ENCODE peak calls at places on chromosomes 2 and 18, in four cellular contexts. Y is HepG2, D is Panc1, B is HCT116. S is an unnamed sample.

GRCh38 chr2:200467806-200468686 is 41.8 kb downstream of the KCTD18 start:
- DNase-seq in Y (no peak), D (no peak), B (no peak), S (no peak)

GRCh38 chr2:177738461-177739234 is 333.9 kb downstream of the PDE11A start:
- DNase-seq in Y (no peak), D (no peak), B (no peak), S (no peak)

GRCh38 chr2:220228310-220229006 is 601.0 kb downstream of the SLC4A3 start:
- DNase-seq in Y (peak), D (peak), B (peak), S (no peak)

GRCh38 chr2:85255813-85256581 is 71.8 kb downstream of the TGOLN2 start:
- DNase-seq in Y (peak), D (no peak), B (no peak), S (no peak)

GRCh38 chr2:124810132-124810531 is 785.0 kb downstream of the CNTNAP5 start:
- DNase-seq in Y (peak), D (no peak), B (no peak), S (no peak)

GRCh38 chr2:123103902-123104301 is 921.2 kb upstream of the CNTNAP5 start:
- DNase-seq in Y (no peak), D (no peak), B (no peak), S (no peak)

GRCh38 chr2:56234241-56234640 is 50.5 kb downstream of the CCDC85A start:
- DNase-seq in Y (no peak), D (no peak), B (no peak), S (no peak)

GRCh38 chr18:8792688-8793316 is 87.4 kb downstream of the MTCL1 start:
- DNase-seq in Y (peak), D (no peak), B (no peak), S (no peak)

GRCh38 chr18:5305835-5306234 is 10.3 kb upstream of the ZBTB14 start:
- DNase-seq in Y (no peak), D (no peak), B (no peak), S (no peak)

GRCh38 chr2:150062416-150062815 is 425.1 kb downstream of the RND3 start:
- DNase-seq in Y (no peak), D (no peak), B (no peak), S (no peak)

GRCh38 chr2:31082002-31082401 is 56.2 kb downstream of the GALNT14 start:
- DNase-seq in Y (no peak), D (no peak), B (no peak), S (no peak)

GRCh38 chr2:163733301-163733938 is 2.4 kb downstream of the FIGN start:
- DNase-seq in Y (no peak), D (no peak), B (no peak), S (no peak)

GRCh38 chr2:68214381-68214780 is 38.0 kb downstream of the PPP3R1 start:
- DNase-seq in Y (no peak), D (no peak), B (no peak), S (no peak)

GRCh38 chr2:48248251-48248933 is 281.6 kb upstream of the STON1 start:
- DNase-seq in Y (peak), D (peak), B (peak), S (peak)

GRCh38 chr2:232773815-232774214 is 2.5 kb downstream of the KCNJ13 start:
- DNase-seq in Y (no peak), D (no peak), B (no peak), S (no peak)

GRCh38 chr18:80231151-80231550 is 16.2 kb downstream of the PARD6G start:
- DNase-seq in Y (no peak), D (no peak), B (no peak), S (no peak)

GRCh38 chr18:35027206-35027605 is 14.0 kb upstream of the MAPRE2 start:
- DNase-seq in Y (no peak), D (no peak), B (no peak), S (no peak)

GRCh38 chr2:235501663-235502009 is 7.8 kb downstream of the AGAP1 start:
- DNase-seq in Y (no peak), D (no peak), B (no peak), S (no peak)

GRCh38 chr18:79258447-79258846 is 137.3 kb upstream of the NFATC1 start:
- DNase-seq in Y (no peak), D (no peak), B (no peak), S (peak)

GRCh38 chr2:9004338-9005204 is 1.1 kb upstream of the MBOAT2 start:
- DNase-seq in Y (no peak), D (no peak), B (no peak), S (peak)

GRCh38 chr2:26666671-26667070 is 25.5 kb upstream of the CIB4 start:
- DNase-seq in Y (no peak), D (no peak), B (no peak), S (no peak)

GRCh38 chr2:97728091-97728596 is 14.8 kb downstream of the ZAP70 start:
- DNase-seq in Y (no peak), D (no peak), B (no peak), S (no peak)

GRCh38 chr2:217852812-217853211 is 150.0 kb downstream of the TNS1 start:
- DNase-seq in Y (no peak), D (no peak), B (no peak), S (no peak)

DNA sequence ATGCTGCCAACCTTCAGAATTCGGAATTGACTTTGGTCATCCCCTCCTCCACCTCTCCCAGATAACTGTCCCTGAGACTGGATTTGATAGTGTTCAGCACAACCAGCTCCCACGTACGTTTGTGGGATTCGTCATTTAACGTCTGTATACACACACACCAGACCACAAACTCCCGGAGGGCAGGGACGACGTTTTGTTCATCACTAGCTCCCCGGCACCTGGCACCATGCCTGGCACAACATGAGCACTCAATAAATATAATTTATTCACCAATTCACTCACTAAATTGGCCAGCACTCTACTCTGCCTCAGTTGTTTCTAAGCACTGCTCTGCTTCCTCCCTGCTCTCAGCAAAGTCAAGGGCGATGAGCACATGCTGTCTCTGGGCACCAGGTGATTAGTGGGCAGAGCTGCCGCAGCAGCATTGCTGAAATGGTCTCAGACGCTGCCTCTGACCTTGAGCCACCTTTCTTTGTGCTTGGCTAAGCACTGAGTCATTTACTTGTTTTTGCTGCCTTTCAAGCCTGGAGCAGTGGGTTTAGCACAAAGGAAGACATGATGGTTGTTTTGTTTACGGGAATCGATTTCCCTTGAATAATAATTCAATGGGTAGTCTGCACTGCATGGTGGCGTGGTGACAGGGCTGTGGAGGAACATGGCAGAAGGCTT is 19.3 kb upstream of the LOXHD1 start:
- DNase-seq in Y (no peak), D (peak), B (no peak), S (no peak)
- TF ChIP-seq TCF7L2 in Y (no peak), D (peak), B (no peak), S (no peak)

GRCh38 chr2:216536725-216537124 is 38.1 kb downstream of the RPL37A start:
- DNase-seq in Y (no peak), D (no peak), B (no peak), S (no peak)

GRCh38 chr2:216533504-216534068 is 34.9 kb downstream of the RPL37A start:
- DNase-seq in Y (no peak), D (no peak), B (no peak), S (no peak)

GRCh38 chr2:216532562-216532961 is 33.9 kb downstream of the RPL37A start:
- DNase-seq in Y (peak), D (no peak), B (no peak), S (no peak)

GRCh38 chr2:216535454-216535995 is 36.9 kb downstream of the RPL37A start:
- DNase-seq in Y (peak), D (no peak), B (no peak), S (no peak)

GRCh38 chr2:216534809-216535208 is 36.2 kb downstream of the RPL37A start:
- DNase-seq in Y (no peak), D (no peak), B (no peak), S (no peak)
- TF ChIP-seq TCF7L2 in Y (no peak), D (no peak), B (no peak), S (no peak)

GRCh38 chr18:12516049-12516677 is 108.4 kb downstream of the PRELID3A start:
- DNase-seq in Y (no peak), D (no peak), B (no peak), S (peak)
- TF ChIP-seq TCF7L2 in Y (no peak), D (no peak), B (no peak), S (no peak)

DNA sequence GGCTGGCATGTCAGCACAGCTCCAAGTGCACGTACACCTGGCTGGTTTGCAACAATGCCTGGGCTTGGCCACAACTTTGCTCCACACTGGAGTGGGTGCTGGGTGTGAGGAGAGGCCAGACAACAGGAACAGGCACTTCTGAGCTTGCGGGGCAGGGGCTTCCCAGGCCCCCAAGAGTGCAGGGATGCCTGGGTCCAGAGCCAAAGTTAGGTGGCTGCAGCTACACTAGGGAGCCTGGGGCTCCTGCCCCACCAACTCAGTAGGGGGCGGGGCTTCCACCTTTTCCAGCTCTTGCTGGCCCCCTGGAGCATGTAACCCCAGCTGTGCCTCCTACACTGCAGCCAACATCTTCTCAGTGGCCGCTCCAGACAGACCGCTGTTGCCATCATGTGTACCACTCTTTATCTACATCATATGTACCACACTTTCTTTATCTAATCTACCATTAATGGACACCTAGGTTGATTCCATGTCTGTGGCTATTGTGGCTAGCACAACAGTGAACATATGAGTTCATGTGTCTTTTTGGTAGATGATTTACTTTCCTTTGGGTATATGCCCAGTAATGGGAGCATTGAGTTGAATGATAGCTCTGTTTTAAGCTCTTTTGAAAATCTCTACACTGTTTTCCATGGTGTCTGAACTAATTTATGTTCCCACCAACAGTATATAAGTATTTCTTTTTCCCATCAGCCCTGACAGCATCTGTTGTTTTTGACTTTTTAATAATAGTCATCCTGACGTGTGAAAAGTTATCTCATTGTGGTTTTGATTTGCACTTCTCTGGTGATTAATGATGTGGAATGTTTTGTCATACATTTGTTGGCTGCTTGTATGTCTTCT is 87.9 kb downstream of the ZNF804A start:
- DNase-seq in Y (no peak), D (no peak), B (no peak), S (no peak)
- TF ChIP-seq TCF7L2 in Y (no peak), D (no peak), B (no peak), S (no peak)

GRCh38 chr18:48166971-48167370 is 236.5 kb upstream of the SMAD2 start:
- DNase-seq in Y (no peak), D (no peak), B (no peak), S (no peak)
- TF ChIP-seq TCF7L2 in Y (no peak), D (no peak), B (no peak), S (no peak)

GRCh38 chr18:76524900-76525698 is 30.1 kb upstream of the ZNF516 start:
- DNase-seq in Y (peak), D (no peak), B (no peak), S (no peak)
- TF ChIP-seq TCF7L2 in Y (no peak), D (no peak), B (no peak), S (no peak)

DNA sequence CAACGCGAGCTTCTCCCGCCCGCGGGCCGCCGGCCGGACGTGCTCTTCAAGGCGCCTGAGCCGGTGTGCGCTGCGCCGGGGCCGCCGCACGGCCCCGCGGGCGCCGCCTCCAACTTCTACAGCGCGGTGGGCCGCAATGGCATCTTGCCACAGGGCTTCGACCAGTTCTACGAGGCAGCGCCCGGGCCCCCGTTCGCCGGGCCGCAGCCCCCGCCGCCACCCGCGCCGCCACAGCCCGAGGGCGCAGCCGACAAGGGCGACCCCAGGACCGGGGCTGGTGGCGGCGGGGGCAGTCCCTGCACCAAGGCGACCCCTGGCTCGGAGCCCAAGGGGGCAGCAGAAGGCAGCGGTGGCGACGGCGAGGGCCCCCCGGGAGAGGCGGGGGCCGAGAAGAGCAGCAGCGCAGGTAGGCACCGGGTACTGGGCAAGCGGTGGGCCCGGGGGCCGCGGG is 676 bp downstream of the HOXD11 start:
- DNase-seq in Y (no peak), D (no peak), B (no peak), S (no peak)
- TF ChIP-seq TCF7L2 in Y (no peak), D (no peak), B (no peak), S (no peak)

DNA sequence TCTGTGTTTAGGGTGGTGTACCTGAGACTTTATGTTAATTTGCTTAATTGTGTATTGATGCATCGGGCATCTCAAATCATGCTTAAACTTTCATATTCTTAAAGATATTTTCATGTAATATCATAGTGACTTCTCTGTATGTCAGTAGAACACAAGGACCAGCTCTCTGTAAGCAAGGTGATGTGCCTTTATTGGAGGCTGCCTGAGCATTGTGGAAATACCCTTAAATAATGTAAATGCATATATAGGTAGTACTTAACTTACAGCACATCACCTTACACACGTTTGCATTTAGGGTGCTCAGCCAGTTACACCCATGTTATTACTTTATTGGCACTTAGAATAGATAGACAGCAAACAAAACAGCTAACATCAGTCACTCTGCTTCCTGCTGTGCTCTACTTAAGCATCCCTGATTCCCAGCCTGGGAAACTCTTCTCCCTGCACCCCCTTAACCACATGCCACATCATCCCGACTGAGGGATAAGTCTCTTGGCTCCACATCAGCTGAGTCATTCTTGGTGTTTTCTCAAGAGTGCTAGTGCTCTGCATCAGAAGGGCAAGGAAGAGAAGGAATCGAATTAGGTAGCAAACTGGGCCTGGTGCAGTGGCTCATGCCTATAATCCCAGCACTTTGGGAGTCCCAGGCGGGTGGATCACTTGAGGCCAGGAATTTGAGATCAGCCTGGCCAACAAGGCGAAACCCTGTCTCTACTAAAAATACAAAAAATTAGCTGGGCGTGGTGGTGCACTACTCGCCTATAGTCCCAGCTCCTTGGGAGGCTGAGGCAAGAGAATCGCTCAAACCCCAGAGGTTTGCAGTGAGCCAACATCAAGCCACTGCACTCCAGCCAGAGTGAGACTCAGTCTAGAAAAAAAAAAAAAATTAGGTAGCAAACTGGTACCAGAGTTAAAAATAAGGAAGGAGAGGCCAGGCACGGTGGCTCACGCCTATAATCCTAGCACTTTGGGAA is 108.7 kb downstream of the MAP3K20 start:
- DNase-seq in Y (no peak), D (peak), B (peak), S (peak)
- TF ChIP-seq TCF7L2 in Y (no peak), D (no peak), B (no peak), S (no peak)

S was measured in K562.